ENCODE peak calls at places on chromosomes 4 and X, in six cellular contexts. V is cardiac muscle cell, P is pancreas, J is A549, I is HCT116, L is fibroblast of lung. E is an unnamed sample.
A peak's percentile ranks its signal among the peaks of the same experiment; 100 is the strongest.

GRCh38 chr4:139214039-139214534 is 37.1 kb upstream of the ELF2 start:
- DNase-seq in V (no peak), P (peak; percentile 29), J (no peak), I (no peak), L (no peak), E (no peak)

GRCh38 chrX:108224727-108225455 is 133.3 kb downstream of the ATG4A start:
- DNase-seq in V (peak; percentile 52), P (no peak), J (peak; percentile 30), I (peak; percentile 10), L (peak; percentile 58), E (peak; percentile 71)

GRCh38 chr4:10866691-10867090 is 182.1 kb upstream of the CLNK start:
- DNase-seq in V (no peak), P (no peak), J (no peak), I (no peak), L (no peak), E (no peak)

GRCh38 chrX:15202458-15203177 is 67.3 kb downstream of the ASB9 start:
- DNase-seq in V (no peak), P (no peak), J (no peak), I (no peak), L (peak; percentile 86), E (peak; percentile 33)

GRCh38 chr4:77104405-77105292 is 28.9 kb upstream of the CCNI start:
- DNase-seq in V (peak; percentile 65), P (peak; percentile 55), J (no peak), I (no peak), L (peak; percentile 68), E (no peak)

GRCh38 chr4:153514001-153514526 is 47.9 kb downstream of the TMEM131L start:
- DNase-seq in V (peak; percentile 53), P (no peak), J (no peak), I (peak; percentile 76), L (peak; percentile 96), E (peak; percentile 54)

GRCh38 chr4:80199947-80200346 is 2.6 kb downstream of the PRDM8 start:
- DNase-seq in V (no peak), P (no peak), J (no peak), I (no peak), L (no peak), E (no peak)

GRCh38 chr4:184884863-184885262 is 59.1 kb upstream of the ACSL1 start:
- DNase-seq in V (no peak), P (no peak), J (no peak), I (no peak), L (no peak), E (no peak)

GRCh38 chr4:76803522-76803921 is 94.4 kb downstream of the SOWAHB start:
- DNase-seq in V (peak; percentile 83), P (no peak), J (no peak), I (no peak), L (peak; percentile 98), E (peak; percentile 78)

DNA sequence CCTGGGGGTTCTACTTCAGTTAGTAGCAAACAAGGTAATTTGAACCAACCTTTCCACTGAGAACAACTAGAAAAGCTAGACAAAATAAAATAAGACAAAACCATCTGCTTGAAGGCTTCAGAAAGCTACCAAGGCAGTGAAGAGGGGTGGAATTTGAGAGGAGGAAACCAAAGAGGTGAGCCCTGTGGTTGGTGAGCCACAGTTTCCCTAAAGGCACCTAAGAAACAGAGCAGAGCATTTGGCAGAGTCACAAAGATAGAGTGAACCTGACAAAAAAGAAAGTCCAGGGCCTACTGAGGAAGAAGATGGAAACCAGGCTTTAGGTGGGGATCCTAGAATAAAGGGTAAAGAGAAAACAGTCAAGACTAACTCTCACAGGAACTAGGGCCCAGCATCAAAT is 44.3 kb downstream of the CHST7 start:
- DNase-seq in V (no peak), P (no peak), J (no peak), I (no peak), L (no peak), E (no peak)
- H3K4me3 ChIP-seq in V (no peak overlapping the region), P (no peak overlapping the region), J (no peak overlapping the region), I (no peak overlapping the region), L (no peak overlapping the region), E (no peak overlapping the region)

GRCh38 chr4:7926822-7927221 is 12.8 kb downstream of the AFAP1 start:
- DNase-seq in V (no peak), P (no peak), J (no peak), I (no peak), L (no peak), E (no peak)
- H3K4me1 ChIP-seq in V (no peaks in the 10 kb centered on the region), P (no peaks in the 10 kb centered on the region), J (peaks cover 58% of the 10 kb centered on the region), I (peaks cover 30% of the 10 kb centered on the region), L (peaks cover 11% of the 10 kb centered on the region), E (peaks cover 9% of the 10 kb centered on the region)

GRCh38 chr4:102825261-102826071 is 1.9 kb downstream of the UBE2D3 start:
- DNase-seq in V (peak; percentile 81), P (peak; percentile 25), J (no peak), I (peak; percentile 53), L (peak; percentile 73), E (peak; percentile 81)

GRCh38 chr4:102826105-102826889 is 1.1 kb downstream of the UBE2D3 start:
- DNase-seq in V (no peak), P (no peak), J (no peak), I (no peak), L (no peak), E (no peak)

GRCh38 chr4:102823464-102823863 is 3.9 kb downstream of the UBE2D3 start:
- DNase-seq in V (no peak), P (no peak), J (no peak), I (no peak), L (no peak), E (no peak)

GRCh38 chr4:102824398-102824797 is 3.0 kb downstream of the UBE2D3 start:
- DNase-seq in V (no peak), P (no peak), J (no peak), I (no peak), L (peak; percentile 5), E (no peak)

DNA sequence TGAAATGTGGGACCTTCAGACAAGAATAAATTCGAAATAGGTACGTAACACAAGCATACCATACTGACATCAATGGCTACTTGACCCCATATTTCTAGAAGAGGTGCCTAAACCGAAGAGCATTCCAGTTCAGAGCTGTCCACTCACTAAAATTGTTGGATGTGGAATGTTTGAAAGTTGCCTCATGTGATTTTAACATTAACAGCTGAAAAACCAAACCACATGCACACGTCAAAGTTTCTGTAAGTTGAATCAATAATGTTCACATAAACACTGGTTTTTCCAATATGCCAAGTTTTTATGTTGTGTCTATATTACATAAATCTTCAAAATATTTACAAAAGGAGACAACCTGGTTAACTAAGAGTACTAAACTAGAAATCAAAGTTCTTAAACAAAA is 3.5 kb downstream of the UBE2D3 start:
- DNase-seq in V (no peak), P (no peak), J (no peak), I (no peak), L (peak; percentile 19), E (no peak)
- H3K4me3 ChIP-seq in V (peak overlapping the region; percentile 89), P (no peak overlapping the region), J (peak overlapping the region; percentile 95), I (no peak overlapping the region), L (peak overlapping the region; percentile 97), E (peak overlapping the region; percentile 98)

DNA sequence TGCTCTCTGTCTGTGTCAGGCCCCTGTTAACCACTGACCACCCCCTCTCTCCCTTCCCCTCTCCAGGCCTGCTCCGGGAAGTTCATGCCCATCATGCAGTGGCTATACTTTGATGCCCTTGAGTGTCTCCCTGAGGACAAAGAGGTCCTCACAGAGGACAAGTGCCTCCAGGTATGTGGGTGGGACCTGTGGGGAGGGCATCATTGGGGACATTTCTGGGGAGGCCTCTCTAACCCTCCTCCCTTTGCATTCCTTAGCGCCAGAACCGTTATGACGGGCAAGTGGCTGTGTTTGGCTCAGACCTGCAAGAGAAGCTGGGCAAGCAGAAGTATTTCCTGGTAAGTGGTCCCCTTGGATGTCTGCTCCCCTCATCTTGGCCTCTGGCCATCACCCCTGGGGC is 9.2 kb downstream of the UBA1 start:
- DNase-seq in V (no peak), P (no peak), J (no peak), I (no peak), L (no peak), E (no peak)
- H3K4me1 ChIP-seq in V (peaks cover 4% of the 10 kb centered on the region), P (no peaks in the 10 kb centered on the region), J (peaks cover 39% of the 10 kb centered on the region), I (no peaks in the 10 kb centered on the region), L (peaks cover 6% of the 10 kb centered on the region), E (no peaks in the 10 kb centered on the region)

E was measured in A673.